ENCODE peak calls at places on chromosomes 16 and 17, in ten cellular contexts. R is left ventricle myocardium inferior; H is heart right ventricle; Z is heart left ventricle; E is CD8-positive, alpha-beta T cell; M is A549; W is IMR-90; A is neuronal stem cell; Q is GM23248; N is ascending aorta. T is an unnamed sample.
A peak's percentile ranks its signal among the peaks of the same experiment; 100 is the strongest.

GRCh38 chr17:28641579-28641978 is 3.4 kb downstream of the BLTP2 start:
- DNase-seq in H (no peak), Q (no peak), M (no peak), A (no peak), E (no peak), N (no peak), Z (no peak), R (no peak), W (no peak), T (no peak)

GRCh38 chr16:84606081-84606875 is 11.6 kb downstream of the COTL1 start:
- DNase-seq in E (no peak), A (no peak), H (no peak), Q (no peak), W (no peak), R (no peak), N (no peak), M (no peak), Z (no peak), T (no peak)

GRCh38 chr17:34715504-34715903 is 136.1 kb downstream of the TMEM132E start:
- DNase-seq in R (no peak), M (no peak), N (no peak), A (no peak), H (no peak), Q (no peak), Z (no peak), W (no peak), E (no peak), T (no peak)

GRCh38 chr17:31568140-31568938 is 176.9 kb downstream of the RAB11FIP4 start:
- DNase-seq in A (no peak), E (no peak), R (no peak), N (no peak), M (no peak), Q (peak; percentile 47), W (no peak), Z (no peak), H (no peak), T (no peak)

GRCh38 chr17:17813055-17813724 is 23.6 kb downstream of the SREBF1 start:
- DNase-seq in W (no peak), Z (no peak), E (no peak), N (no peak), H (no peak), M (no peak), Q (no peak), R (no peak), A (no peak), T (no peak)

GRCh38 chr16:20624882-20625807 is 49.0 kb upstream of the ACSM2B start:
- DNase-seq in W (no peak), N (no peak), A (no peak), H (no peak), M (no peak), Z (no peak), E (no peak), R (no peak), Q (no peak), T (no peak)

GRCh38 chr17:58305626-58306025 is 23.0 kb downstream of the TSPOAP1 start:
- DNase-seq in A (no peak), Q (no peak), Z (no peak), N (no peak), M (no peak), R (no peak), W (no peak), E (no peak), H (no peak), T (no peak)

GRCh38 chr17:60253048-60253447 is 103.3 kb downstream of the CA4 start:
- DNase-seq in H (no peak), R (no peak), E (no peak), A (no peak), M (no peak), Q (peak; percentile 13), N (no peak), Z (no peak), W (no peak), T (no peak)

GRCh38 chr16:54931757-54932660 is 1.3 kb downstream of the IRX5 start:
- DNase-seq in M (no peak), N (no peak), A (no peak), H (no peak), R (no peak), Q (peak; percentile 71), E (no peak), Z (no peak), W (no peak), T (no peak)

GRCh38 chr17:20184977-20185619 is 175.9 kb downstream of the SPECC1 start:
- DNase-seq in A (no peak), M (no peak), N (no peak), W (no peak), R (no peak), H (no peak), Z (no peak), Q (no peak), E (no peak), T (no peak)

GRCh38 chr16:71807905-71808592 is 585 bp downstream of the AP1G1 start:
- DNase-seq in A (peak; percentile 5), M (peak; percentile 29), E (peak; percentile 21), W (peak; percentile 21), H (no peak), Q (peak; percentile 73), N (no peak), R (peak; percentile 20), Z (no peak), T (no peak)

GRCh38 chr16:77238593-77238992 is 39.4 kb downstream of the SYCE1L start:
- DNase-seq in W (no peak), H (no peak), A (no peak), Q (no peak), R (no peak), N (no peak), E (no peak), M (no peak), Z (no peak), T (no peak)

GRCh38 chr16:22684282-22685161 is 129.4 kb upstream of the HS3ST2 start:
- DNase-seq in H (no peak), E (no peak), A (no peak), Q (peak; percentile 72), N (no peak), M (no peak), Z (no peak), R (no peak), W (peak; percentile 40), T (no peak)

GRCh38 chr16:64445649-64446048 is 676.2 kb downstream of the CDH11 start:
- DNase-seq in W (peak; percentile 11), E (no peak), N (no peak), Z (no peak), Q (no peak), A (no peak), H (no peak), M (no peak), R (no peak), T (no peak)

GRCh38 chr16:29813644-29814562 is 1.9 kb downstream of the PRRT2 start:
- DNase-seq in Z (no peak), H (peak; percentile 19), E (no peak), R (no peak), Q (no peak), W (no peak), N (no peak), A (no peak), M (no peak), T (no peak)

GRCh38 chr16:65069090-65069489 is 52.8 kb downstream of the CDH11 start:
- DNase-seq in N (no peak), A (no peak), Z (no peak), H (no peak), M (no peak), Q (peak; percentile 92), E (no peak), W (peak; percentile 97), R (no peak), T (no peak)

GRCh38 chr17:40857535-40857934 is 9.5 kb downstream of the KRT12 start:
- DNase-seq in M (no peak), N (no peak), Z (no peak), R (peak; percentile 14), Q (peak; percentile 67), W (peak; percentile 32), E (no peak), A (no peak), H (no peak), T (no peak)

GRCh38 chr17:22441776-22442175 is 749.5 kb downstream of the KCNJ18 start:
- DNase-seq in W (no peak), H (no peak), A (no peak), R (no peak), Z (no peak), Q (no peak), E (no peak), N (no peak), M (no peak), T (no peak)
- H3K9me3 ChIP-seq in W (peaks cover 15% of the 10 kb centered on the region), H (peaks cover 9% of the 10 kb centered on the region), A (peaks cover 16% of the 10 kb centered on the region), R (no peaks in the 10 kb centered on the region), Z (no peaks in the 10 kb centered on the region), Q (no peaks in the 10 kb centered on the region), E (no peaks in the 10 kb centered on the region), N (no peaks in the 10 kb centered on the region), M (no peaks in the 10 kb centered on the region), T (no peaks in the 10 kb centered on the region)

DNA sequence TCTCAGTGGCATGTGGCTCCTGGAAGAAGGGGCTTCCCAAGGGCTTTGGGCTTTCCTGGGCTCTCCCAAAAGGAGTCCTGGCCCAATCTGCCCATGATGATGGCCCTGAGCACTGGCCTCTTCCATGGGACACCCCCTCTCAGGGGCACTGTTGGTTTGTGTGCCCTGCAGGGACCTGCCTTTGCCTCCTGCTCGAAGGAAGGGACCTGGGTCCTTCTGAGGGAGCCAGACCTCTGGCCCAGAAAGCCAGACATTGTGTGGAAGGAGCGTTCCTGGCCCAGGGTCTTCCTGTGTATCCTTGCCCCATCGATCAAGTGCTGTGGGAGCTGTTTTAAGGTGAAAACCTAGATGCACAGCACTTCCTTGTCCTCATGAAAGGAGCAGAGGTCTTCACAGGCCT is 1689.3 kb downstream of the TP53TG3F start:
- DNase-seq in E (no peak), A (no peak), H (no peak), W (no peak), N (no peak), M (no peak), R (no peak), Q (no peak), Z (no peak), T (no peak)
- H3K9me3 ChIP-seq in E (no peaks in the 10 kb centered on the region), A (peaks cover 85% of the 10 kb centered on the region), H (peaks cover 91% of the 10 kb centered on the region), W (peaks cover 42% of the 10 kb centered on the region), N (no peaks in the 10 kb centered on the region), M (peaks cover 5% of the 10 kb centered on the region), R (peaks cover 15% of the 10 kb centered on the region), Q (no peaks in the 10 kb centered on the region), Z (no peaks in the 10 kb centered on the region), T (no peaks in the 10 kb centered on the region)

GRCh38 chr16:35637683-35638082 is 2178.3 kb downstream of the TP53TG3F start:
- DNase-seq in W (no peak), H (no peak), R (no peak), N (no peak), Z (no peak), Q (no peak), E (no peak), A (no peak), M (no peak), T (no peak)
- H3K9me3 ChIP-seq in W (peaks cover 24% of the 10 kb centered on the region), H (peaks cover 13% of the 10 kb centered on the region), R (peaks cover 6% of the 10 kb centered on the region), N (no peaks in the 10 kb centered on the region), Z (no peaks in the 10 kb centered on the region), Q (no peaks in the 10 kb centered on the region), E (no peaks in the 10 kb centered on the region), A (peaks cover 51% of the 10 kb centered on the region), M (no peaks in the 10 kb centered on the region), T (peaks cover 4% of the 10 kb centered on the region)

DNA sequence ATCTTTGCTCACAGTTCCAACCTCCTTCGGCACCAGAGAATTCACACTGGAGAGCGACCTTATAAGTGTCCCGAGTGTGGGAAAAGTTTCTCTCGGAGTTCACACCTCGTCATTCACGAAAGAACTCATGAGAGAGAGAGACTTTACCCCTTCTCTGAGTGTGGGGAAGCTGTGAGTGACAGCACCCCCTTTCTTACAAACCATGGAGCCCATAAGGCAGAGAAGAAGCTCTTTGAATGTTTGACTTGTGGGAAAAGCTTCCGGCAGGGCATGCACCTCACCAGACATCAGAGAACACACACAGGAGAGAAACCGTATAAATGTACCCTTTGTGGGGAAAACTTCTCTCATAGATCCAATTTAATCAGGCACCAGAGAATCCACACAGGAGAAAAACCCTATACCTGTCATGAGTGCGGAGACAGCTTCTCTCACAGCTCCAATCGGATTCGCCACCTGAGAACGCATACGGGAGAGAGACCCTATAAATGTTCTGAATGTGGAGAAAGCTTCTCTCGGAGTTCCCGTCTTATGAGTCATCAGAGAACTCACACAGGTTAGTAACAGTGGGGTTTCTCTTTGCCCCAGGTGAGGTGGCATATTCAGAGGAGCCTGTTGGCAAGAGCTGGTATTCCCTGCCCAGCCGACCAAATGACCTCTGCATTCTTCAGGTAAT is 6.8 kb downstream of the ZNF263 start:
- DNase-seq in W (no peak), M (no peak), Q (no peak), A (no peak), E (no peak), H (no peak), Z (no peak), N (no peak), R (no peak), T (no peak)
- H3K9me3 ChIP-seq in W (peaks cover 63% of the 10 kb centered on the region), M (peaks cover 98% of the 10 kb centered on the region), Q (no peaks in the 10 kb centered on the region), A (peaks cover 63% of the 10 kb centered on the region), E (peaks cover 47% of the 10 kb centered on the region), H (peaks cover 98% of the 10 kb centered on the region), Z (no peaks in the 10 kb centered on the region), N (peaks cover 87% of the 10 kb centered on the region), R (peaks cover 100% of the 10 kb centered on the region), T (peaks cover 31% of the 10 kb centered on the region)